ENCODE peak calls at places on chromosomes 12 and 14, in six cellular contexts. O is GM12878, T is HCT116, Z is A549, L is K562, S is GM23338. Y is an unnamed sample.

GRCh38 chr12:68612245-68612644 is 1.5 kb downstream of the RAP1B start:
- DNase-seq in O (no peak), T (no peak), Z (no peak), L (peak), S (no peak), Y (no peak)

GRCh38 chr12:124862768-124863408 is 776 bp downstream of the SCARB1 start:
- DNase-seq in O (no peak), T (no peak), Z (peak), L (no peak), S (peak), Y (peak)

GRCh38 chr12:58939399-58940100 is 19.2 kb upstream of the LRIG3 start:
- DNase-seq in O (no peak), T (no peak), Z (no peak), L (no peak), S (no peak), Y (no peak)

GRCh38 chr12:13425766-13426165 is 229.2 kb downstream of the EMP1 start:
- DNase-seq in O (no peak), T (no peak), Z (no peak), L (no peak), S (no peak), Y (no peak)

GRCh38 chr12:109461846-109462766 is 15.0 kb downstream of the KCTD10 start:
- DNase-seq in O (no peak), T (no peak), Z (peak), L (no peak), S (no peak), Y (no peak)

GRCh38 chr14:95121911-95122696 is 35.2 kb downstream of the DICER1 start:
- DNase-seq in O (no peak), T (no peak), Z (no peak), L (no peak), S (no peak), Y (no peak)

GRCh38 chr14:95660550-95661515 is 25.4 kb upstream of the TCL1B start:
- DNase-seq in O (no peak), T (no peak), Z (no peak), L (no peak), S (no peak), Y (no peak)

GRCh38 chr12:22709292-22709691 is 84.3 kb downstream of the ETNK1 start:
- DNase-seq in O (peak), T (peak), Z (peak), L (peak), S (peak), Y (no peak)

GRCh38 chr12:64824500-64825142 is at the start of gene TBC1D30:
- DNase-seq in O (no peak), T (no peak), Z (no peak), L (no peak), S (peak), Y (no peak)

GRCh38 chr14:63926641-63927040 is 73.8 kb downstream of the SYNE2 start:
- DNase-seq in O (no peak), T (no peak), Z (no peak), L (no peak), S (no peak), Y (no peak)

GRCh38 chr14:81472096-81472800 is 61.4 kb downstream of the SEL1L start:
- DNase-seq in O (no peak), T (no peak), Z (no peak), L (no peak), S (peak), Y (no peak)

GRCh38 chr12:124742702-124743101 is 121.0 kb downstream of the SCARB1 start:
- DNase-seq in O (no peak), T (no peak), Z (no peak), L (no peak), S (no peak), Y (no peak)

GRCh38 chr12:113852273-113852672 is 113.9 kb downstream of the RBM19 start:
- DNase-seq in O (no peak), T (no peak), Z (no peak), L (no peak), S (no peak), Y (no peak)

GRCh38 chr14:88821378-88821777 is 3.1 kb upstream of the TTC8 start:
- DNase-seq in O (no peak), T (no peak), Z (no peak), L (no peak), S (no peak), Y (no peak)

GRCh38 chr12:111768159-111768895 is 1.6 kb downstream of the ALDH2 start:
- DNase-seq in O (no peak), T (no peak), Z (no peak), L (no peak), S (no peak), Y (no peak)
- TF ChIP-seq REST in O (no peak), T (no peak), Z (no peak), L (no peak), S (no peak), Y (no peak)

DNA sequence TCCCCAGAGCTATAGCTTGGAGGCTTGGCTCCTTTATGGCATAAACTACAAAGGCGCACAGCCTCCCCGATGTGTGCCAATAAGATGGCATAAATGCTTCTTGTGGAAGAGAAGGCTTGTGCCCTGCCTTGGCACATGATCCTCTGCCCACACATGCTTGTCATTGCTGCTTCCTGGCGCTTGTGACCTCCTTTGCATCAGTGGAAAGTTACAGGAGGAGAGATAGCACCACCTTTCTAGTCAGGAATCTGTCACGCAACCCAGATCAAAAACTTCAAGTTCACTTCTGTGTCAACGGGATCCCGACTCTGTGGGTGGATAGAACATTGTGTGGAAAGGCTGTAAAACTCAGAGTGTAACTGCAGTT is 183.8 kb upstream of the HIF1A start:
- DNase-seq in O (no peak), T (no peak), Z (no peak), L (no peak), S (no peak), Y (no peak)
- H3K4me3 ChIP-seq in O (no peak), T (no peak), Z (no peak), L (no peak), S (no peak), Y (no peak)

GRCh38 chr14:73777420-73777819 is 63.2 kb upstream of the PNMA1 start:
- DNase-seq in O (no peak), T (no peak), Z (no peak), L (no peak), S (no peak), Y (no peak)
- TF ChIP-seq CTCF in O (no peak), T (peak), Z (no peak), L (no peak), S (peak), Y (no peak)

DNA sequence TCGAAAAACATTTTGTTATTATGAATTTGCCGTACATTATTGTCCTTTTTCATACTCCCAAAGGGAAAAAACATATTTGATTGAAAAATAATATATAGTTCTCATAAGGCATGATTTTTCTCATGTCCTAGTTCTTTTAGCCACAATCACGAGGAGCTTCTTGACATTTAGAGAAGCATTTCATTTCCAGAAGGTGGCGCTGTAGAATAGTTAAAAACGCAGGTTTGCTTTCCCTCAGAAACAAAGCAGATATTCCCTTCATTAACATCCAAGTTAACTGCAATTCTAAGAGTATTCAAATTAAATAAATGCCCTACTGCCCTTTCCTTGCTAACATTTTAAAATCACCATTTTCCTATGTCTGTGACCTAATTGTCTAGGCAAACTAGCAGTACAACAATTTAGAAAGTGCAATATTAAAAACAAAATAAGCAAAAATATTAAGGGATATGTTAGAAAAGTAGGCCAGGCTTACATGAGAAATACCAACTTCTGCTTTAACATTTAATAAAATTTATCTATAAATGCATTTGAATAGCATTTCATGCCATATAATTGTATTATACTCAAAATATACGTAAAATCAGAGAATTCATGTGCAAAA is 10.9 kb upstream of the PIK3C2G start:
- DNase-seq in O (no peak), T (peak), Z (peak), L (peak), S (peak), Y (no peak)
- TF ChIP-seq REST in O (no peak), T (no peak), Z (no peak), L (no peak), S (no peak), Y (no peak)

DNA sequence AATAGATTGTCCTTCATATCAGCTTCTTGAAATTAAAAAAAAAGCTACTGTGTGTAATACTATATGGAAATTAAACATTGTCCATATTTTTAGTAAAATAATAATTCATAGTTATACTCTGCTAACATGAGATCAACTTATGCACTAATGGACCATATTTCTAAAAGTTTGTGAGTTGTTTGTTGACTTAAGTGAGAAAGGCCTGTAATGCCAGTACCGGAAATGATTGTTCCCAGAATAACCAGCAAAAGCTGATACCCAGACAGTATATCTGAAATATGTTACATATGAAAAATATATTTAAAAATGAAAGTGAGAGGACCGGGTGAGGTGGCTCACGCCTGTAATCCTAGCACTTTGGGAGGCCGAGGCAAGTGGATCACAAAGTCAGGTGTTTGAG is 35.9 kb downstream of the WNK1 start:
- DNase-seq in O (no peak), T (no peak), Z (no peak), L (no peak), S (no peak), Y (no peak)
- H3K4me3 ChIP-seq in O (no peak), T (no peak), Z (no peak), L (no peak), S (no peak), Y (no peak)

Y was measured in HL-60.